ENCODE peak calls at places on chromosomes 13 and 19, in five cellular contexts. One of them, this sample, is unnamed. For H3K9me3, the result is how much of the 10 kb centered on the place peaks cover.

GRCh38 chr13:41284512-41285288 is 21.3 kb upstream of the MTRF1 start:
- DNase-seq in ovary: no peak
- DNase-seq in sigmoid colon: no peak
- DNase-seq in suprapubic skin: no peak
- DNase-seq in stomach: peak
- DNase-seq in this sample: no peak

GRCh38 chr13:41470187-41470586 is 12.8 kb downstream of the RGCC start:
- DNase-seq in ovary: no peak
- DNase-seq in sigmoid colon: no peak
- DNase-seq in stomach: no peak
- DNase-seq in suprapubic skin: no peak
- DNase-seq in this sample: no peak

GRCh38 chr19:19068659-19069509 is 5.1 kb downstream of the SLC25A42 start:
- DNase-seq in sigmoid colon: no peak
- DNase-seq in suprapubic skin: no peak
- DNase-seq in stomach: no peak
- DNase-seq in ovary: no peak
- DNase-seq in this sample: no peak

GRCh38 chr19:18464646-18465045 is 26.7 kb upstream of the ISYNA1 start:
- DNase-seq in sigmoid colon: peak
- DNase-seq in suprapubic skin: peak
- DNase-seq in stomach: peak
- DNase-seq in ovary: peak
- DNase-seq in this sample: peak

GRCh38 chr13:48818495-48818961 is 157.2 kb upstream of the FNDC3A start:
- DNase-seq in sigmoid colon: no peak
- DNase-seq in stomach: no peak
- DNase-seq in ovary: no peak
- DNase-seq in suprapubic skin: no peak
- DNase-seq in this sample: no peak

GRCh38 chr13:52779028-52779612 is 39.5 kb upstream of the CNMD start:
- DNase-seq in stomach: no peak
- DNase-seq in sigmoid colon: no peak
- DNase-seq in ovary: no peak
- DNase-seq in suprapubic skin: no peak
- DNase-seq in this sample: no peak

GRCh38 chr13:91647361-91647970 is 249.0 kb downstream of the GPC5 start:
- DNase-seq in ovary: no peak
- DNase-seq in sigmoid colon: no peak
- DNase-seq in suprapubic skin: no peak
- DNase-seq in stomach: no peak
- DNase-seq in this sample: no peak

GRCh38 chr19:40718774-40719391 is 2.0 kb downstream of the ITPKC start:
- DNase-seq in sigmoid colon: peak
- DNase-seq in suprapubic skin: peak
- DNase-seq in stomach: peak
- DNase-seq in ovary: peak
- DNase-seq in this sample: peak

GRCh38 chr19:44587863-44588752 is 25.3 kb upstream of the IGSF23 start:
- DNase-seq in suprapubic skin: no peak
- DNase-seq in ovary: no peak
- DNase-seq in stomach: no peak
- DNase-seq in sigmoid colon: no peak
- DNase-seq in this sample: no peak

GRCh38 chr13:99606322-99607089 is 105.2 kb downstream of the TM9SF2 start:
- DNase-seq in stomach: peak
- DNase-seq in ovary: peak
- DNase-seq in suprapubic skin: peak
- DNase-seq in sigmoid colon: peak
- DNase-seq in this sample: peak

GRCh38 chr19:10418281-10419199 is 1.8 kb upstream of the PDE4A start:
- DNase-seq in ovary: no peak
- DNase-seq in stomach: no peak
- DNase-seq in suprapubic skin: no peak
- DNase-seq in sigmoid colon: no peak
- DNase-seq in this sample: no peak

GRCh38 chr19:33487901-33488817 is 33.4 kb downstream of the PEPD start:
- DNase-seq in stomach: no peak
- DNase-seq in ovary: no peak
- DNase-seq in sigmoid colon: peak
- DNase-seq in suprapubic skin: peak
- DNase-seq in this sample: no peak

GRCh38 chr13:94090773-94091172 is 388.7 kb downstream of the DCT start:
- DNase-seq in ovary: no peak
- DNase-seq in sigmoid colon: no peak
- DNase-seq in stomach: no peak
- DNase-seq in suprapubic skin: no peak
- DNase-seq in this sample: no peak

GRCh38 chr19:58166708-58167280 is 16.1 kb upstream of the ZNF274 start:
- DNase-seq in suprapubic skin: no peak
- DNase-seq in sigmoid colon: no peak
- DNase-seq in ovary: no peak
- DNase-seq in stomach: no peak
- DNase-seq in this sample: no peak

GRCh38 chr19:6718111-6718740 is 2.2 kb downstream of the C3 start:
- DNase-seq in stomach: no peak
- DNase-seq in suprapubic skin: no peak
- DNase-seq in ovary: no peak
- DNase-seq in sigmoid colon: peak
- DNase-seq in this sample: no peak

GRCh38 chr19:38162094-38162493 is 61.9 kb downstream of the DPF1 start:
- DNase-seq in sigmoid colon: no peak
- DNase-seq in stomach: no peak
- DNase-seq in ovary: no peak
- DNase-seq in suprapubic skin: no peak
- DNase-seq in this sample: no peak

GRCh38 chr19:49816616-49817015 is 1.5 kb upstream of the MED25 start:
- DNase-seq in sigmoid colon: no peak
- DNase-seq in suprapubic skin: no peak
- DNase-seq in ovary: no peak
- DNase-seq in stomach: no peak
- DNase-seq in this sample: no peak

GRCh38 chr19:55179570-55180484 is at the start of gene SYT5:
- DNase-seq in sigmoid colon: no peak
- DNase-seq in suprapubic skin: no peak
- DNase-seq in stomach: peak
- DNase-seq in ovary: peak
- DNase-seq in this sample: no peak

GRCh38 chr19:50003810-50004419 is 21.3 kb downstream of the VRK3 start:
- DNase-seq in sigmoid colon: peak
- DNase-seq in ovary: peak
- DNase-seq in stomach: peak
- DNase-seq in suprapubic skin: no peak
- DNase-seq in this sample: no peak

GRCh38 chr13:36428083-36428482 is 4.2 kb upstream of the CCNA1 start:
- DNase-seq in sigmoid colon: no peak
- DNase-seq in ovary: no peak
- DNase-seq in stomach: no peak
- DNase-seq in suprapubic skin: no peak
- DNase-seq in this sample: no peak

GRCh38 chr13:112684444-112684843 is 5.4 kb upstream of the ATP11A start:
- DNase-seq in ovary: no peak
- DNase-seq in stomach: no peak
- DNase-seq in suprapubic skin: no peak
- DNase-seq in sigmoid colon: no peak
- DNase-seq in this sample: no peak

GRCh38 chr19:5987077-5987818 is 9.3 kb upstream of the RANBP3 start:
- DNase-seq in stomach: peak
- DNase-seq in suprapubic skin: peak
- DNase-seq in ovary: peak
- DNase-seq in sigmoid colon: peak
- DNase-seq in this sample: peak

GRCh38 chr13:25109341-25109740 is 13.4 kb downstream of the PABPC3 start:
- DNase-seq in ovary: no peak
- DNase-seq in sigmoid colon: no peak
- DNase-seq in suprapubic skin: no peak
- DNase-seq in stomach: no peak
- DNase-seq in this sample: no peak

GRCh38 chr19:9070066-9070465 is 16.8 kb upstream of the OR1M1 start:
- DNase-seq in stomach: no peak
- DNase-seq in sigmoid colon: no peak
- DNase-seq in ovary: no peak
- DNase-seq in suprapubic skin: no peak
- DNase-seq in this sample: no peak

GRCh38 chr13:27913116-27913515 is 6.7 kb upstream of the PDX1 start:
- DNase-seq in stomach: no peak
- DNase-seq in ovary: no peak
- DNase-seq in sigmoid colon: no peak
- DNase-seq in suprapubic skin: no peak
- DNase-seq in this sample: no peak

GRCh38 chr13:48216204-48216711 is 16.7 kb upstream of the ITM2B start:
- DNase-seq in ovary: no peak
- DNase-seq in sigmoid colon: no peak
- DNase-seq in suprapubic skin: no peak
- DNase-seq in stomach: no peak
- DNase-seq in this sample: no peak

GRCh38 chr19:1410136-1410786 is 2.9 kb downstream of the DAZAP1 start:
- DNase-seq in ovary: no peak
- DNase-seq in suprapubic skin: no peak
- DNase-seq in stomach: no peak
- DNase-seq in sigmoid colon: no peak
- DNase-seq in this sample: no peak

GRCh38 chr19:12485571-12485970 is 955 bp upstream of the ZNF709 start:
- DNase-seq in ovary: no peak
- DNase-seq in sigmoid colon: no peak
- DNase-seq in suprapubic skin: no peak
- DNase-seq in stomach: no peak
- DNase-seq in this sample: no peak

GRCh38 chr19:12482505-12482886 is 2.1 kb downstream of the ZNF709 start:
- DNase-seq in sigmoid colon: no peak
- DNase-seq in suprapubic skin: no peak
- DNase-seq in ovary: no peak
- DNase-seq in stomach: no peak
- DNase-seq in this sample: no peak

GRCh38 chr19:12481781-12482504 is 2.7 kb downstream of the ZNF709 start:
- DNase-seq in stomach: no peak
- DNase-seq in sigmoid colon: no peak
- DNase-seq in suprapubic skin: no peak
- DNase-seq in ovary: no peak
- DNase-seq in this sample: no peak

GRCh38 chr19:12484011-12484370 is 625 bp downstream of the ZNF709 start:
- DNase-seq in stomach: no peak
- DNase-seq in sigmoid colon: no peak
- DNase-seq in suprapubic skin: no peak
- DNase-seq in ovary: no peak
- DNase-seq in this sample: no peak

GRCh38 chr19:12484371-12485322 is at the start of gene ZNF709:
- DNase-seq in stomach: peak
- DNase-seq in sigmoid colon: peak
- DNase-seq in ovary: peak
- DNase-seq in suprapubic skin: peak
- DNase-seq in this sample: peak
- TF ChIP-seq POLR2A in stomach: no peak
- TF ChIP-seq POLR2A in sigmoid colon: no peak
- TF ChIP-seq POLR2A in ovary: peak
- TF ChIP-seq POLR2A in suprapubic skin: no peak
- TF ChIP-seq POLR2A in this sample: no peak

DNA sequence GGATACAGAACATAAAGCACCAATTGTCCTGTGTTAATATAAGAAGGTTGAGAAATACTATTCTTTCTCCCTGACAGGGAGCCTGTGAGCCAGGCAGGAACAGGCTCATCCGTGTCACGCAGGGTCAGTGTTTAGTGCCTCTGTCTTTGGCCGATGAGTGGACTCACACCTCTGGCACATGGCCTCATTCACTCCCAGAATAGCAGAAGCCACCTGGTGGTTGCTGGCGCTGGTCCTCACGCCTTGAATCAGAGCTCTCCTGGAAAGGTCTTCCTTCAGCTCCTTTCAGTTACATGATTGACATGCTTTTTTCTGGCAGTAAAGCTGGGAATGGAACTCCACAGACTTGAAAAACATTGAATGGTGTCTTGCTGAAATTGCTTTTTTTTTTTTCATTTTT is 28.1 kb upstream of the SIAH3 start:
- DNase-seq in stomach: peak
- DNase-seq in sigmoid colon: no peak
- DNase-seq in suprapubic skin: no peak
- DNase-seq in ovary: no peak
- DNase-seq in this sample: no peak
- TF ChIP-seq EP300 in stomach: no peak
- TF ChIP-seq EP300 in sigmoid colon: no peak
- TF ChIP-seq EP300 in suprapubic skin: no peak
- TF ChIP-seq EP300 in ovary: no peak
- TF ChIP-seq EP300 in this sample: no peak

DNA sequence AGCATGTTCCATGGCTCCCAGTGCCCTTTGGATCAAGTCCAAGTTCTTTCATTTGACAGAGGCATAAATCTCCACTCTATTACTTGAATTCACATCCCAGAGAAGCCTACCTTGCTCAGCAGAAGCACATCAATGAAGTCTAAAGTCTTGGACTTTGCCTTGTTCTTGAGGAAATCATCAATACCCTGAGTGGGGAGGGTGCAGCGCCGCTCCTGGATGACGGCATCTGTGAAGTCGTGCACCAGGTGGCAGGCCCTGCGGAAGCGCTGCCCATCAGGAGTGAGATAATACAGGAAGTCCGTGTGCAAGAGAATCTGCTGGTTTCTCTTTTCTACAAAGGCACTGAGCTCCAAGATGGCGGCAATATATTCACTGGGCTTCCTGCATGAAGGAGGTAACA is 10.6 kb downstream of the CYP4F11 start:
- DNase-seq in sigmoid colon: no peak
- DNase-seq in suprapubic skin: no peak
- DNase-seq in stomach: no peak
- DNase-seq in ovary: no peak
- DNase-seq in this sample: no peak
- H3K9me3 ChIP-seq in sigmoid colon: under half
- H3K9me3 ChIP-seq in suprapubic skin: under half
- H3K9me3 ChIP-seq in stomach: under half
- H3K9me3 ChIP-seq in ovary: under half
- H3K9me3 ChIP-seq in this sample: under half

DNA sequence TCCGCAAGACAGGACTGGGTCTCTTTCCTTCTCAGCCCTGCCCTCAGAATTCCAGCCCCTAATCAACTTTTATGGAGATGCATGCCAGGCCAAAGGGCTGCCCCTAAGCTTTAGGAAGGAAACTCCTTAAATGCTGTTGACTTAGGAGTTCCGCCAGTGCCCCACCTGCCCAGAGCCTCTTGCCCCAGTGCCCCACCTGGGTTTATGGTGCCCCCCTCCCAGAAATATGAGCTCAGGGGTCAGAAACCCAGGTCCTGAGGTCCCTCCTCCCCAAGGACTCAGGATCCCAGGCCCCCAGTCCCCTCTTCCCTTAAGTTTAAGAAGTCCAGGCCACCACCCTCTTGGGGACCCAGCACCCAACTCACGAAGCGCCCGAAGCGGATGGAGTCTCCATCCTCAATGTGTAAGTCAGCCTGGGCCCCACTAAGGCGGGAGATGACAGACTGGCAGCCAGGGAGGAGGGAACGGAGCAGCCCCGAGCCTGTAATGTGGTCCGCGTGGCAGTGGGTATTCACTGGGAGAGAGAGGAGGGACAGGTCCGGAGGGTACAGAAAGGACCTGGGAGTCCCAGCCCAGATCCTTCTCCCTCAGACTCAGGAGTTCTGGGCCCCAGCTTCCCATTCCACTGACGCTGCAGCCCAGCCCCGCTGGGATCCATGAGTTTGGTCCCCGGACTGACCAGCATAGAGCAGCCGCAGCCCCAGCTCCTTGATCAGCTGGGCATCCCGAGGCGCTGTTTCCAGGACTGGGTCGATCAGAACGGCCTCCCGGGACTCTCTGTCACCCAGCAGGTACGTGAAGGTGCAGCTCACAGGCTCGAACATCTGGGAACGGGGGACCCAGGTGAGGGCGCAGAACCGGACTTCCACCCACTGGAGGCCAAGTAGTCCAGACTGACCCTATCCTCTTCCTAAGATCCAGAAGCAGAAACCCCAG is 897 bp downstream of the ETHE1 start:
- DNase-seq in suprapubic skin: no peak
- DNase-seq in sigmoid colon: no peak
- DNase-seq in stomach: peak
- DNase-seq in ovary: no peak
- DNase-seq in this sample: no peak
- TF ChIP-seq POLR2A in suprapubic skin: no peak
- TF ChIP-seq POLR2A in sigmoid colon: no peak
- TF ChIP-seq POLR2A in stomach: no peak
- TF ChIP-seq POLR2A in ovary: no peak
- TF ChIP-seq POLR2A in this sample: no peak

This sample was measured in tibial nerve.